ENCODE peak calls at places on chromosomes 4 and X, in eight cellular contexts. S, F, R, U, I, Z, B and D are unnamed samples.

GRCh38 chr4:149980125-149980682 is 98.0 kb upstream of the DCLK2 start:
- DNase-seq in U (no peak), Z (no peak), I (no peak), B (no peak), F (no peak), S (no peak), R (no peak), D (no peak)

GRCh38 chrX:74419861-74420193 is 1.5 kb upstream of the SLC16A2 start:
- DNase-seq in U (no peak), B (no peak), F (no peak), R (no peak), S (no peak), I (no peak), Z (no peak), D (no peak)

GRCh38 chrX:107451754-107452153 is 2.3 kb downstream of the FRMPD3 start:
- DNase-seq in F (no peak), R (no peak), B (no peak), U (no peak), Z (no peak), I (no peak), S (no peak), D (no peak)

GRCh38 chr4:76962406-76963135 is 13.0 kb downstream of the SEPTIN11 start:
- DNase-seq in R (no peak), S (no peak), U (no peak), F (no peak), I (no peak), Z (no peak), B (peak; percentile 59), D (no peak)

GRCh38 chrX:138058931-138059330 is 493.0 kb downstream of the ZIC3 start:
- DNase-seq in Z (no peak), R (no peak), I (no peak), F (no peak), B (no peak), U (no peak), S (no peak), D (no peak)

GRCh38 chr4:13558881-13559280 is 14.6 kb upstream of the NKX3-2 start:
- DNase-seq in S (no peak), R (no peak), Z (no peak), B (no peak), I (no peak), F (no peak), U (no peak), D (no peak)

GRCh38 chr4:159105063-159105414 is 2.2 kb downstream of the RAPGEF2 start:
- DNase-seq in F (no peak), S (no peak), R (no peak), U (no peak), I (no peak), Z (no peak), B (peak; percentile 54), D (no peak)

GRCh38 chrX:107429090-107429489 is 20.4 kb upstream of the FRMPD3 start:
- DNase-seq in Z (no peak), F (no peak), B (peak; percentile 28), S (no peak), U (no peak), I (no peak), R (no peak), D (no peak)

GRCh38 chrX:153635788-153636668 is 11.0 kb upstream of the DUSP9 start:
- DNase-seq in F (no peak), R (no peak), Z (no peak), U (no peak), B (no peak), I (no peak), S (no peak), D (no peak)

GRCh38 chr4:6963139-6963611 is 53.5 kb downstream of the TBC1D14 start:
- DNase-seq in U (no peak), Z (no peak), B (no peak), I (no peak), F (no peak), R (no peak), S (no peak), D (no peak)

GRCh38 chrX:3076416-3076991 is 35.2 kb downstream of the ARSF start:
- DNase-seq in R (no peak), S (no peak), B (no peak), Z (no peak), U (no peak), I (no peak), F (no peak), D (no peak)

GRCh38 chrX:120251471-120252011 is 929 bp downstream of the ZBTB33 start:
- DNase-seq in F (no peak), R (no peak), Z (no peak), U (peak; percentile 29), I (no peak), B (peak; percentile 32), S (peak; percentile 2), D (no peak)

GRCh38 chr4:112185334-112185733 is 40.1 kb downstream of the FAM241A start:
- DNase-seq in U (no peak), I (no peak), S (no peak), Z (no peak), B (no peak), F (no peak), R (no peak), D (no peak)

GRCh38 chr4:186727977-186728519 is 4.4 kb upstream of the FAT1 start:
- DNase-seq in R (no peak), U (no peak), B (no peak), S (no peak), Z (no peak), I (no peak), F (no peak), D (no peak)

GRCh38 chr4:71830-72229 is 18.7 kb downstream of the ZNF595 start:
- DNase-seq in S (no peak), U (no peak), I (no peak), R (no peak), B (no peak), F (no peak), Z (no peak), D (no peak)

GRCh38 chr4:69731261-69731660 is 29.2 kb downstream of the SULT1B1 start:
- DNase-seq in R (no peak), S (no peak), U (no peak), F (peak; percentile 25), B (peak; percentile 49), Z (no peak), I (no peak), D (no peak)

GRCh38 chr4:2700031-2700430 is 56.1 kb downstream of the TNIP2 start:
- DNase-seq in S (no peak), Z (no peak), F (no peak), I (no peak), R (no peak), U (no peak), B (no peak), D (no peak)

GRCh38 chr4:762211-763190 is 56.9 kb downstream of the PCGF3 start:
- DNase-seq in B (peak; percentile 19), I (no peak), R (no peak), U (peak; percentile 6), S (no peak), Z (no peak), F (no peak), D (no peak)

GRCh38 chr4:185298728-185299394 is 89.5 kb downstream of the SNX25 start:
- DNase-seq in B (no peak), S (no peak), I (no peak), R (no peak), U (no peak), F (no peak), Z (no peak), D (no peak)

GRCh38 chr4:141815646-141816045 is 179.3 kb downstream of the IL15 start:
- DNase-seq in F (no peak), U (no peak), I (no peak), Z (no peak), B (no peak), R (no peak), S (no peak), D (no peak)

GRCh38 chrX:136689441-136689840 is 41.5 kb downstream of the CD40LG start:
- DNase-seq in R (no peak), S (no peak), I (no peak), Z (no peak), F (no peak), U (no peak), B (no peak), D (no peak)

GRCh38 chr4:122882830-122883229 is 39.6 kb downstream of the NUDT6 start:
- DNase-seq in Z (no peak), F (no peak), R (no peak), U (no peak), B (no peak), I (no peak), S (no peak), D (no peak)

GRCh38 chrX:69305333-69306062 is 140.2 kb upstream of the PJA1 start:
- DNase-seq in B (no peak), R (no peak), S (no peak), I (no peak), F (no peak), U (no peak), Z (no peak), D (no peak)

GRCh38 chrX:6132970-6133369 is 95.7 kb downstream of the NLGN4X start:
- DNase-seq in I (no peak), B (no peak), F (no peak), S (no peak), R (no peak), Z (no peak), U (no peak), D (no peak)

GRCh38 chr4:133379681-133380438 is 230.8 kb downstream of the PCDH10 start:
- DNase-seq in I (no peak), B (no peak), Z (no peak), S (no peak), R (no peak), U (no peak), F (no peak), D (no peak)

GRCh38 chr4:52843351-52843750 is 18.8 kb upstream of the RASL11B start:
- DNase-seq in U (no peak), Z (no peak), F (no peak), I (no peak), S (no peak), B (no peak), R (no peak), D (no peak)

GRCh38 chr4:169117591-169118081 is 107.6 kb upstream of the CBR4 start:
- DNase-seq in S (no peak), I (no peak), B (peak; percentile 91), F (no peak), U (no peak), Z (no peak), R (no peak), D (no peak)

GRCh38 chr4:102612824-102613366 is 111.7 kb downstream of the NFKB1 start:
- DNase-seq in U (no peak), F (no peak), S (peak; percentile 21), Z (no peak), R (no peak), I (no peak), B (no peak), D (no peak)

GRCh38 chr4:96642486-96642885 is 802.6 kb downstream of the PDHA2 start:
- DNase-seq in S (no peak), I (no peak), B (no peak), Z (no peak), U (no peak), R (no peak), F (no peak), D (no peak)

GRCh38 chr4:130563185-130563890 is 1467.4 kb downstream of the C4orf33 start:
- DNase-seq in I (no peak), B (peak; percentile 86), R (peak; percentile 31), S (no peak), F (no peak), U (peak; percentile 27), Z (no peak), D (peak; percentile 31)